ENCODE peak calls at places on chromosomes 7 and 10, in five cellular contexts. P, C, U, Q and O are unnamed samples.

GRCh38 chr10:70054902-70055301 is 2.3 kb downstream of the MACROH2A2 start:
- DNase-seq in P (peak), C (no peak), U (no peak), Q (no peak), O (no peak)

GRCh38 chr10:70404906-70405824 is 1.2 kb downstream of the EIF4EBP2 start:
- DNase-seq in P (peak), C (peak), U (peak), Q (peak), O (peak)

GRCh38 chr10:71067098-71067760 is 145.1 kb upstream of the UNC5B start:
- DNase-seq in P (no peak), C (no peak), U (no peak), Q (no peak), O (no peak)

GRCh38 chr7:69422473-69423102 is 175.7 kb upstream of the AUTS2 start:
- DNase-seq in P (no peak), C (no peak), U (no peak), Q (no peak), O (no peak)

GRCh38 chr10:15775513-15775912 is 55.8 kb upstream of the ITGA8 start:
- DNase-seq in P (peak), C (no peak), U (no peak), Q (peak), O (peak)

GRCh38 chr7:922334-923107 is 32.0 kb downstream of the ADAP1 start:
- DNase-seq in P (no peak), C (no peak), U (no peak), Q (no peak), O (no peak)

GRCh38 chr10:112950714-112951348 is 784 bp downstream of the TCF7L2 start:
- DNase-seq in P (peak), C (peak), U (no peak), Q (peak), O (peak)

GRCh38 chr10:52818019-52818418 is 45.4 kb upstream of the MBL2 start:
- DNase-seq in P (peak), C (no peak), U (no peak), Q (peak), O (peak)

GRCh38 chr10:116418394-116418793 is 9.3 kb upstream of the PNLIPRP3 start:
- DNase-seq in P (no peak), C (no peak), U (no peak), Q (no peak), O (no peak)

GRCh38 chr10:1050555-1050954 is 1.6 kb upstream of the IDI1 start:
- DNase-seq in P (no peak), C (no peak), U (no peak), Q (no peak), O (no peak)

GRCh38 chr7:42244828-42245227 is 7.8 kb upstream of the GLI3 start:
- DNase-seq in P (peak), C (no peak), U (no peak), Q (peak), O (peak)

GRCh38 chr7:31991406-31991805 is 78.8 kb downstream of the PDE1C start:
- DNase-seq in P (no peak), C (no peak), U (no peak), Q (no peak), O (no peak)

GRCh38 chr7:82015751-82016150 is 245.9 kb upstream of the HGF start:
- DNase-seq in P (peak), C (no peak), U (no peak), Q (peak), O (peak)

DNA sequence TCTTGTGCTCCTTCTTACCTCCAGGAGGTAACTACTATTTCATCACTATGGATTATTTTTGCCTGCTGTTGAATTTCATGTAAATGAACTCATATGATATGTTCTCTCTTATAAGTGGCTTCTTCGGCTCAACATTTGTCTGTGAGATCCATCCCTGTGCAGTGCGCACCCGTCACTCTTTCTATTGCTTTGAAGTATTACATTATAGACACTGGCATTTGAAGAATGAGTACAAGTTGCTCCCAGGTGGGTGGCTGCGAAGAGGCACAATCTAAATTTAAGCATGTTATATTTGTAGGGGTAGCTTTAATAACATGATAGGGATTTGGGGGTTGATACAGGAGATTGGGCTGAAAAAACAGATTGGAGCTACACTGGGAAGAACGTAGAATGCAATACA is 809.7 kb downstream of the CCSER2 start:
- DNase-seq in P (no peak), C (no peak), U (no peak), Q (no peak), O (no peak)
- H3K4me3 ChIP-seq in P (no peak), C (no peak), U (no peak), Q (no peak), O (no peak)

GRCh38 chr10:101492814-101493213 is 95.2 kb downstream of the POLL start:
- DNase-seq in P (no peak), C (no peak), U (no peak), Q (no peak), O (no peak)

GRCh38 chr10:101494650-101495049 is 93.4 kb downstream of the POLL start:
- DNase-seq in P (no peak), C (no peak), U (no peak), Q (no peak), O (no peak)

GRCh38 chr10:101493782-101494281 is 94.2 kb downstream of the POLL start:
- DNase-seq in P (no peak), C (no peak), U (no peak), Q (no peak), O (no peak)

GRCh38 chr10:101493249-101493648 is 94.8 kb downstream of the POLL start:
- DNase-seq in P (no peak), C (no peak), U (no peak), Q (no peak), O (no peak)

GRCh38 chr10:101495324-101495925 is 92.6 kb downstream of the POLL start:
- DNase-seq in P (peak), C (no peak), U (no peak), Q (peak), O (peak)
- TF ChIP-seq CTCF in P (peak), C (no peak), U (no peak), Q (peak), O (no peak)

DNA sequence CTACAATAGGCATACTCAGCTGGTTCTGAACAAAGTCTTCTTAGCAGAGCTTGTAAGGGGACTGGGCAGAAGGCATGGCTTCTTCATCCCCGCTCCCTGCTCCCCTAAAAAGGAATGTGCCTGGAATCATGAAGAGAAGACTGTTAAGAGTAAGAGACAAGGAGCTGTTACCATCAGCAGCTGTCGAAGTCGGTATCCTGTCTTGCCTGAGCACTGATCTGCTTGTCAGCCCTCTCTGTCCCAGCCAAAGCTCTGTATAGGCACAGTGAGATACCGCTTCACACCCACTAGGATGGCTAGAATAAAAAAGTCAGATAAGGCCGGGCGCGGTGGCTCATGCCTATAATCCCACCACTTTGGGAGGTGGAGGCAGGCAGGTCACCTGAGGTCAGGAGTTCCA is 2.4 kb downstream of the ABLIM1 start:
- DNase-seq in P (no peak), C (no peak), U (no peak), Q (no peak), O (no peak)
- H3K4me3 ChIP-seq in P (no peak), C (no peak), U (no peak), Q (no peak), O (no peak)

GRCh38 chr7:158495256-158495655 is 92.4 kb downstream of the PTPRN2 start:
- DNase-seq in P (no peak), C (no peak), U (no peak), Q (no peak), O (no peak)
- TF ChIP-seq CTCF in P (no peak), C (no peak), U (no peak), Q (no peak), O (no peak)

GRCh38 chr10:122049076-122049475 is 60.1 kb downstream of the TACC2 start:
- DNase-seq in P (no peak), C (no peak), U (no peak), Q (no peak), O (no peak)

GRCh38 chr10:122042836-122043235 is 53.9 kb downstream of the TACC2 start:
- DNase-seq in P (no peak), C (no peak), U (no peak), Q (no peak), O (no peak)

GRCh38 chr10:122044045-122044661 is 55.2 kb downstream of the TACC2 start:
- DNase-seq in P (peak), C (peak), U (no peak), Q (peak), O (no peak)

GRCh38 chr10:122044713-122045112 is 55.8 kb downstream of the TACC2 start:
- DNase-seq in P (peak), C (peak), U (no peak), Q (peak), O (peak)

GRCh38 chr10:122045212-122045611 is 56.2 kb downstream of the TACC2 start:
- DNase-seq in P (no peak), C (no peak), U (no peak), Q (no peak), O (no peak)
- H3K4me3 ChIP-seq in P (no peak), C (no peak), U (no peak), Q (no peak), O (no peak)